ENCODE peak calls at places on chromosomes 12 and 14, in seven cellular contexts. W is upper lobe of right lung, R is type B pancreatic cell, E is nephron progenitor cell, Y is fibroblast of the aortic adventitia, F is bronchial epithelial cell, M is heart left ventricle. C is an unnamed sample.

GRCh38 chr12:128486951-128487350 is 220.0 kb downstream of the TMEM132C start:
- DNase-seq in Y (no peak), M (no peak), F (no peak), W (no peak), E (no peak), R (no peak), C (no peak)

GRCh38 chr12:94147377-94147990 is 893 bp upstream of the PLXNC1 start:
- DNase-seq in Y (no peak), E (no peak), R (no peak), F (no peak), W (no peak), M (no peak), C (no peak)

GRCh38 chr12:100163416-100164152 is 20.9 kb upstream of the BLTP3B start:
- DNase-seq in W (peak), M (peak), E (peak), Y (peak), F (peak), R (peak), C (peak)

GRCh38 chr14:104140463-104141331 is 2.3 kb downstream of the KIF26A start:
- DNase-seq in F (no peak), W (peak), Y (no peak), M (no peak), E (peak), R (no peak), C (no peak)

GRCh38 chr14:50607181-50607580 is 47.2 kb downstream of the ATL1 start:
- DNase-seq in W (no peak), Y (peak), M (no peak), E (no peak), R (no peak), F (no peak), C (no peak)

GRCh38 chr12:15823360-15824128 is 34.4 kb upstream of the EPS8 start:
- DNase-seq in E (no peak), M (no peak), Y (no peak), F (peak), W (no peak), R (no peak), C (no peak)

GRCh38 chr12:104458645-104459555 is 2.2 kb downstream of the CHST11 start:
- DNase-seq in R (no peak), F (peak), M (no peak), W (peak), E (peak), Y (peak), C (no peak)

GRCh38 chr12:1536817-1537216 is 57.6 kb downstream of the FBXL14 start:
- DNase-seq in W (no peak), R (no peak), Y (no peak), F (no peak), M (no peak), E (no peak), C (no peak)

GRCh38 chr12:106722854-106723253 is 51.6 kb upstream of the RIC8B start:
- DNase-seq in F (no peak), W (no peak), Y (no peak), R (no peak), E (no peak), M (no peak), C (no peak)

GRCh38 chr14:85254718-85255117 is 275.2 kb upstream of the FLRT2 start:
- DNase-seq in R (no peak), Y (no peak), E (no peak), M (no peak), F (no peak), W (no peak), C (no peak)

GRCh38 chr12:96094201-96094600 is 58.8 kb upstream of the LTA4H start:
- DNase-seq in E (no peak), M (peak), F (peak), Y (no peak), R (no peak), W (no peak), C (no peak)

GRCh38 chr12:45174595-45174994 is 41.3 kb upstream of the ANO6 start:
- DNase-seq in W (no peak), E (no peak), F (no peak), Y (no peak), R (no peak), M (no peak), C (no peak)
- TF ChIP-seq CTCF in W (no peak), E (no peak), F (no peak), Y (no peak), R (no peak), M (no peak), C (no peak)

DNA sequence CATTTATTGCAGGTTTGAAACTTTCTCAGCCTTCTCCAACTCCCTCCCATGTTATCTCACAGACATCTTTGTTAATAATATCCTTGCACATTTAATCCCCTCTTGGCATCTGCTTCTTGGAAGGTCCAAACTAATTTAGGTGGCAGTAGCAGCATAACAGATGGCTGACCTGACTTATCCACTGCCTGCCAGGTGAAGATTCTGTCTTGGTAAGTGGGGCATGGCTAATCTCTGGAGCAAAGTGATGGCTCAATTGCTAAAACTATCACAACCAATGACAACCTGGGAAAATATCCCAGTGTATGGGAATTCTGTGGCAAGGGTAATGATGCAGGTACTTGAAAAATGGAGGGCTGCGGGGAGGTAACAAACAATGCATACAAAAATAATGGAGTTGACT is 58.2 kb upstream of the ALG10B start:
- DNase-seq in M (no peak), W (no peak), R (no peak), F (no peak), E (no peak), Y (no peak), C (no peak)
- TF ChIP-seq CTCF in M (no peak), W (no peak), R (no peak), F (no peak), E (no peak), Y (no peak), C (no peak)

DNA sequence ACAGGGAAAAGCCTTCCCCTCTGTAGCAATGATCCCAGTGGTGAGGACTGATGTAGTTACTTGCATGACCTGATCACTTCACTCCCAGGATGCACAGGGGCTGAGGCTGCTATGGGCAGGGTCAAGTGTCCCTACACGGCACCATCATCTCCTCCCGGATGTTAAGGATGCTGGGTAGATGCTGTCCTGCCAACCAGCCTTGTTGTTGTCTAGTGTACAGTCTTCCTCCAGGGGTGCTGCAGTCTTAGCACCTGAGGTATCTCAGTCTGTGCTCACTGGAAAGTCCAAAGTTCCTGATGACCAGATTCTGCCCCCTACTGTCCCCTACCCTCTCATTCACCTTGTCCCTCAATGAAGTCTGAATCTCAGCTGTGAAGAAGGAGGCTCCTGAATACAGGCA is 20.1 kb downstream of the CPM start:
- DNase-seq in E (no peak), Y (no peak), W (no peak), R (no peak), M (no peak), F (no peak), C (no peak)
- TF ChIP-seq CTCF in E (no peak), Y (no peak), W (no peak), R (no peak), M (no peak), F (no peak), C (no peak)

GRCh38 chr14:78902010-78902623 is 731.9 kb downstream of the NRXN3 start:
- DNase-seq in F (peak), Y (peak), E (peak), R (no peak), M (no peak), W (no peak), C (peak)

DNA sequence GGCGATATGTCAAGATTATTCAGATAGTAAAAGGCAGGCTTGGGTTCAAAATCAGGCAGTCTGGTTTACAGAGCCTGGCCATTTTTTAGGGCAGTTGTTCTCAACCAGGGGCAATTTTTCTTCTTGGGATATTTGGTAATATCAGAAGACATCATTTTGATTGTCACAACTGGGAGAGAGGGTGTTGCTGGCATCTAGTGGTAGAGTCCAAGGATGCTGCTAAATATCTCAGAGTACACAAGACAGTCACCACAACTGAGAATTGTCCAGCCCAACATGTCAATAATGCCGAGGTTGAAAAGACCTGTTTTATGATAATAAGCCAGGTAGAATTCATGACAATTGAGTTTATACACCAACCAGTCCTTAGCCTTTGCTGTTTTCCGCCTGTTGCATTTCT is 733.9 kb downstream of the NRXN3 start:
- DNase-seq in M (no peak), Y (no peak), R (no peak), E (no peak), F (no peak), W (no peak), C (no peak)
- TF ChIP-seq CTCF in M (no peak), Y (no peak), R (no peak), E (no peak), F (no peak), W (no peak), C (no peak)

GRCh38 chr12:52559979-52560378 is 7.0 kb upstream of the KRT71 start:
- DNase-seq in E (no peak), Y (no peak), R (no peak), W (no peak), F (no peak), M (no peak), C (no peak)

GRCh38 chr12:52557481-52557880 is 4.5 kb upstream of the KRT71 start:
- DNase-seq in F (no peak), W (no peak), E (no peak), R (no peak), Y (no peak), M (no peak), C (no peak)

GRCh38 chr12:52564582-52564981 is 9.1 kb downstream of the KRT74 start:
- DNase-seq in F (no peak), W (no peak), M (no peak), R (no peak), E (no peak), Y (no peak), C (no peak)

GRCh38 chr12:52566847-52567291 is 6.8 kb downstream of the KRT74 start:
- DNase-seq in E (no peak), R (no peak), F (no peak), Y (no peak), W (no peak), M (peak), C (no peak)

GRCh38 chr12:52561880-52562449 is 9.0 kb upstream of the KRT71 start:
- DNase-seq in M (no peak), F (no peak), E (no peak), W (no peak), Y (no peak), R (no peak), C (no peak)
- TF ChIP-seq CTCF in M (no peak), F (peak), E (no peak), W (peak), Y (peak), R (peak), C (peak)

GRCh38 chr12:122966743-122967058 is 438 bp upstream of the ABCB9 start:
- DNase-seq in W (no peak), F (no peak), M (no peak), R (no peak), Y (no peak), E (no peak), C (no peak)

GRCh38 chr12:122964439-122965257 is 1.6 kb downstream of the ABCB9 start:
- DNase-seq in M (no peak), E (peak), R (no peak), Y (no peak), W (no peak), F (no peak), C (no peak)

GRCh38 chr12:122965356-122965755 is 907 bp downstream of the ABCB9 start:
- DNase-seq in F (no peak), E (no peak), R (no peak), M (no peak), Y (no peak), W (no peak), C (no peak)

GRCh38 chr12:122967151-122967550 is 888 bp upstream of the ABCB9 start:
- DNase-seq in R (no peak), F (no peak), Y (no peak), W (no peak), M (no peak), E (no peak), C (no peak)

GRCh38 chr12:122965851-122966742 is at the start of gene ABCB9:
- DNase-seq in Y (peak), E (peak), F (peak), W (peak), R (peak), M (peak), C (peak)
- TF ChIP-seq CTCF in Y (no peak), E (no peak), F (no peak), W (no peak), R (peak), M (no peak), C (no peak)

GRCh38 chr12:58247633-58248032 is 306.3 kb downstream of the ATP23 start:
- DNase-seq in Y (no peak), F (no peak), W (no peak), E (no peak), R (no peak), M (no peak), C (no peak)
- TF ChIP-seq CTCF in Y (no peak), F (no peak), W (no peak), E (no peak), R (no peak), M (no peak), C (no peak)

DNA sequence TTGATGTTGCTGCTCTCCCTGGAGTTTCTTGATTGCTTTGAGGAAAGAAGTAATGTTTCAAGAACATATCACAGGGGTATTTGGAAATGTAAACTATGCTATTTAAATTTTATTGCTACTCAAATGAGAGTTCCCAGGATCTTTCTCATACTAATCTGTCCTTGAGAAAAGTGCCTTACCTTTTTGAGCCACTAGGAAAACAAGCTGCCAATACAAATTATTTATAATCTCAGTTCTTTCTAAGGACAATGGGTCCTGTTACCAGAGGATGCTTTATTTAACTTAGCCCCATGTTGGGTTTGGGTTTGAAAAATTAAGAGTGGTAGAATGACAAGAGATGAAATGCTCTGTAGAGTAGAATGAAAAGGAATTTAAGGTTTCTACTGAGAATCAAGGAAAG is 258.2 kb upstream of the PRKD1 start:
- DNase-seq in F (no peak), M (no peak), E (no peak), Y (no peak), R (no peak), W (no peak), C (no peak)
- TF ChIP-seq CTCF in F (no peak), M (no peak), E (peak), Y (peak), R (peak), W (no peak), C (peak)

GRCh38 chr14:97138801-97139200 is 341.6 kb downstream of the VRK1 start:
- DNase-seq in E (no peak), F (no peak), R (no peak), M (no peak), Y (no peak), W (no peak), C (no peak)
- TF ChIP-seq CTCF in E (no peak), F (no peak), R (no peak), M (no peak), Y (no peak), W (no peak), C (peak)

DNA sequence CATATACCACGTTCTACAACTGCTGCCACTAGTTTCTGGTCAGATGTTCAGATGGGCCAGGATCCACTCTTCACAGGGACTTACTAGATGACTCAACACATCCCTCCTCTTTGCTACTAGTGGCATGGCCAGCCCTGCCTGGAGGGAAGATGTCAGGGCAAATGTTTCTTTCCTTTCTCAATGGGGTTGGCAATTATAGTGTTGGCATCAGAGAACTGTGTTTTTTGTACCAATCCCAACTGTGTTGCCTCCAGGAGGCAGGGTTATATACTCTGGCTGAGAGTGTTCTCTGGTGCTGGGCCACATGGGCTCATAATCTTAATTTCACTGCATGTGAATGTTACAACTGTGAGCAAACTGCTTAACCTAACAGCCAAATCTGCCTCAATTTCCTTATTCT is 69.9 kb upstream of the AVPR1A start:
- DNase-seq in W (no peak), F (no peak), Y (no peak), E (no peak), R (no peak), M (no peak), C (no peak)
- TF ChIP-seq CTCF in W (no peak), F (no peak), Y (no peak), E (no peak), R (no peak), M (no peak), C (no peak)

C was measured in progenitor cell of endocrine pancreas.